ENCODE peak calls at places on chromosomes 4 and X, in six cellular contexts. X is sigmoid colon, N is heart left ventricle, Y is IMR-90, B is GM12878, V is right lobe of liver. Q is an unnamed sample. For H3K4me1, the result is how much of the 10 kb centered on the place peaks cover.

GRCh38 chrX:71224098-71224708 is 1.2 kb downstream of the GJB1 start:
- DNase-seq in X (no peak), N (no peak), Y (no peak), B (no peak), V (no peak), Q (no peak)

GRCh38 chrX:87900320-87900908 is 382.8 kb downstream of the KLHL4 start:
- DNase-seq in X (no peak), N (no peak), Y (no peak), B (peak), V (no peak), Q (no peak)

GRCh38 chrX:104913348-104913747 is 307.1 kb downstream of the TEX13A start:
- DNase-seq in X (no peak), N (no peak), Y (no peak), B (no peak), V (no peak), Q (no peak)

GRCh38 chr4:116501954-116502353 is 583.4 kb downstream of the TRAM1L1 start:
- DNase-seq in X (no peak), N (no peak), Y (no peak), B (no peak), V (no peak), Q (no peak)

GRCh38 chrX:19673334-19674040 is 158.2 kb upstream of the MAP3K15 start:
- DNase-seq in X (peak), N (peak), Y (peak), B (no peak), V (no peak), Q (peak)

GRCh38 chr4:2048831-2049230 is 10.3 kb upstream of the NAT8L start:
- DNase-seq in X (no peak), N (no peak), Y (no peak), B (no peak), V (peak), Q (peak)

GRCh38 chr4:13665711-13666660 is 38.5 kb upstream of the BOD1L1 start:
- DNase-seq in X (no peak), N (no peak), Y (peak), B (no peak), V (no peak), Q (no peak)

GRCh38 chrX:68721991-68722860 is 74.8 kb downstream of the STARD8 start:
- DNase-seq in X (peak), N (no peak), Y (no peak), B (no peak), V (no peak), Q (no peak)

GRCh38 chrX:45602151-45602550 is 401.5 kb upstream of the DIPK2B start:
- DNase-seq in X (no peak), N (no peak), Y (peak), B (no peak), V (no peak), Q (no peak)

GRCh38 chr4:55336138-55337034 is 9.7 kb upstream of the SRD5A3 start:
- DNase-seq in X (no peak), N (no peak), Y (no peak), B (no peak), V (no peak), Q (no peak)

GRCh38 chr4:16484711-16485110 is 258.4 kb upstream of the TAPT1 start:
- DNase-seq in X (no peak), N (no peak), Y (no peak), B (no peak), V (no peak), Q (no peak)

GRCh38 chrX:21885568-21885967 is 29.8 kb downstream of the YY2 start:
- DNase-seq in X (no peak), N (no peak), Y (peak), B (no peak), V (no peak), Q (no peak)

GRCh38 chr4:169244210-169244609 is 26.5 kb downstream of the SH3RF1 start:
- DNase-seq in X (no peak), N (no peak), Y (no peak), B (no peak), V (no peak), Q (no peak)

GRCh38 chr4:157072002-157072401 is 3.9 kb upstream of the GLRB start:
- DNase-seq in X (no peak), N (no peak), Y (peak), B (no peak), V (no peak), Q (no peak)

GRCh38 chr4:185534850-185535761 is at the start of gene PDLIM3:
- DNase-seq in X (peak), N (peak), Y (peak), B (no peak), V (peak), Q (peak)

GRCh38 chr4:80831383-80832361 is 198.8 kb upstream of the BMP3 start:
- DNase-seq in X (no peak), N (no peak), Y (peak), B (no peak), V (no peak), Q (no peak)

GRCh38 chr4:3835527-3836040 is 69.4 kb downstream of the ADRA2C start:
- DNase-seq in X (no peak), N (no peak), Y (no peak), B (no peak), V (no peak), Q (peak)

GRCh38 chrX:37060999-37061398 is 52.8 kb downstream of the FAM47C start:
- DNase-seq in X (no peak), N (no peak), Y (peak), B (no peak), V (no peak), Q (no peak)

GRCh38 chr4:168694669-168695068 is 197.8 kb downstream of the PALLD start:
- DNase-seq in X (no peak), N (no peak), Y (peak), B (no peak), V (no peak), Q (no peak)

GRCh38 chrX:107675823-107676555 is 47.7 kb downstream of the PRPS1 start:
- DNase-seq in X (peak), N (no peak), Y (peak), B (no peak), V (no peak), Q (peak)

GRCh38 chrX:48493890-48494364 is 14.9 kb upstream of the PORCN start:
- DNase-seq in X (no peak), N (no peak), Y (peak), B (no peak), V (peak), Q (peak)

GRCh38 chr4:122857160-122857559 is 30.5 kb downstream of the FGF2 start:
- DNase-seq in X (no peak), N (no peak), Y (no peak), B (no peak), V (no peak), Q (no peak)

GRCh38 chr4:111695677-111696076 is 449.6 kb upstream of the FAM241A start:
- DNase-seq in X (no peak), N (no peak), Y (no peak), B (no peak), V (no peak), Q (no peak)

GRCh38 chr4:184348311-184349233 is 125.8 kb downstream of the IRF2 start:
- DNase-seq in X (no peak), N (peak), Y (peak), B (peak), V (peak), Q (peak)

GRCh38 chrX:63408050-63408449 is 56.9 kb upstream of the SPIN4 start:
- DNase-seq in X (no peak), N (no peak), Y (no peak), B (no peak), V (no peak), Q (no peak)
- H3K4me3 ChIP-seq in X (no peak), N (no peak), Y (no peak), B (no peak), V (no peak), Q (no peak)

GRCh38 chrX:14919421-14919820 is 46.2 kb downstream of the MOSPD2 start:
- DNase-seq in X (no peak), N (no peak), Y (no peak), B (no peak), V (no peak), Q (no peak)

GRCh38 chrX:14923761-14924160 is 50.5 kb downstream of the MOSPD2 start:
- DNase-seq in X (no peak), N (no peak), Y (no peak), B (no peak), V (no peak), Q (no peak)

GRCh38 chrX:14926471-14926870 is 53.2 kb downstream of the MOSPD2 start:
- DNase-seq in X (no peak), N (no peak), Y (no peak), B (no peak), V (no peak), Q (no peak)

GRCh38 chrX:14920196-14920595 is 47.0 kb downstream of the MOSPD2 start:
- DNase-seq in X (no peak), N (no peak), Y (peak), B (no peak), V (no peak), Q (no peak)

DNA sequence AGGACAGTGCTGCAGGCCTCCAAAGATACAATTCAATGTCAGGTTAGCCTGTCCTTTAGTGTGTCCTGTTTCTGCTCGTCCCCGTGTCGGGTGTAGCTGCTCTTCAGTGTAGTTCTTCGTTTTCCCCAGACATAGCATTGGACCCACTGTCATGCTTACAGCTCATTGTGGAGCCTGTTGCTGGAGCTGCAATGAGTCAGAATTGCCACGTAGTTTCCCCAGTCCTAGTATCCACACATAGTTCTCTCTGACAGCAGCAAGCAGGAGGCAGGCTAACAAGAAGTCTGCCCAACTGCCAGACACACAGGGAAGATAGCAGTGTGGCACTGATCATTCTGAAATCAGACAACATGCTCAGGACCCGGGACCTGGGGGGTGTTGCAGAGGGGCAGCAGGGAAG is 49.2 kb downstream of the MOSPD2 start:
- DNase-seq in X (no peak), N (no peak), Y (peak), B (no peak), V (no peak), Q (no peak)
- H3K4me1 ChIP-seq in X (under half), N (under half), Y (under half), B (under half), V (under half), Q (under half)

GRCh38 chr4:106314960-106315359 is 1.0 kb downstream of the TBCK start:
- DNase-seq in X (no peak), N (no peak), Y (no peak), B (no peak), V (no peak), Q (no peak)

GRCh38 chr4:106315476-106315967 is 487 bp downstream of the TBCK start:
- DNase-seq in X (no peak), N (no peak), Y (peak), B (no peak), V (no peak), Q (peak)

GRCh38 chr4:106316773-106317409 is 541 bp downstream of the AIMP1 start:
- DNase-seq in X (no peak), N (no peak), Y (no peak), B (no peak), V (no peak), Q (no peak)

GRCh38 chr4:106317815-106318214 is 1.5 kb downstream of the AIMP1 start:
- DNase-seq in X (no peak), N (no peak), Y (no peak), B (no peak), V (no peak), Q (no peak)

GRCh38 chr4:106315968-106316772 is at the start of the genes AIMP1 and TBCK:
- DNase-seq in X (peak), N (peak), Y (peak), B (peak), V (peak), Q (peak)
- TF ChIP-seq POLR2A in X (peak), N (peak), Y (peak), B (peak), V (peak), Q (peak)

GRCh38 chrX:40474205-40474626 is 106.6 kb upstream of the ATP6AP2 start:
- DNase-seq in X (peak), N (peak), Y (peak), B (no peak), V (no peak), Q (no peak)
- H3K4me3 ChIP-seq in X (no peak), N (no peak), Y (no peak), B (no peak), V (no peak), Q (no peak)

DNA sequence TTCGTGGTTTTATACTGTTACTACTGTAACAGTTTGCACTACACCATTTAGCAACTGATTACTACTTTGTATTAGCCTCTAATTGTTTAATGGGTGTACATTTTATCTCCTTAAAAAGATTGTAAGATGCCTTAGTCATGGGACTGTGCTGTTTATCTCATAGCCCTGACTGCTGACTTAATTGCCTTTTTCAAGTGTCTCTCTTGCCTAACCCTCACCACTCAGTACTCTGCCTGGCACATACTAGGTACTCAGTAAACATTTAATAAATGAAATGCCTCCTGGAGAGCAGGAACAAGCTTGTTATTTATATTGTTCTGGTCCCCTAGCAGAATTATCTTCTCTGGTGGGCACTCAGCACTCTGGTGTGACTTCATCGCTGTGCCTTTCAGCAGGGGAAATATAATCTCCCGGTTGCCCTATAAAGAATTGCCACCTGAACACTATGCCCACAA is 1.7 kb upstream of the STIM2 start:
- DNase-seq in X (no peak), N (no peak), Y (peak), B (no peak), V (no peak), Q (no peak)
- H3K4me1 ChIP-seq in X (under half), N (under half), Y (under half), B (under half), V (under half), Q (under half)

DNA sequence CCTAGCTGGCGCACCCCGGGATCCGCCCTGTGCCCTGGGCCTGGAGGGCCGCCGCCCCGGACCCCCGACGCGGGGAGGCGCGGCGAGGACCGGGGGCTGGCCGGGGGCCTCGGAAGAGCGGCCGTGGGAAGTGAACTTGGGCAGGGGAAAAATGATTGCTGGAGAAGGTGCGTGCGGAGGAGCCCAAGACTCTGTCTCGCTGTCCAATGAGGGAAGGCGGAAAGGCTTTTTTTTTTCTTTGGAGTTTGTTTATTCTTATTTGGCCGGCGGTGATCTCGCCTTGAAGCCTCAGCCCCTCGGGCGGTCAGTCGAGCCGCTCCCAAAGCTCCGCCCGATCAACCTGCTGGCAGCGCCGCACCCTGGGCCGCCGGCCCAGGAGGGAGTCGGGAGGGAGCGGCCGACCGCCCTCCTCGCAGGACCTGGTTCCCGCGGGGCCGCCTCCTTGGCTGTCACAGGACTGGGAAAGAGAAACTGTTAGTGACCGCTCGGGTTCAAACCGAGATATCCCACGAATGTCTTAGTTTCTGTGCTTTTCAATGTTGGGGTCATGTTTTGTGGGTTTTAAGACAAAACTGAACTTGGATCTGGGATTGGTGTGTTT is 2.5 kb downstream of the CPEB2 start:
- DNase-seq in X (peak), N (peak), Y (peak), B (no peak), V (peak), Q (peak)
- TF ChIP-seq POLR2A in X (peak), N (peak), Y (peak), B (peak), V (peak), Q (peak)

Q was measured in adrenal gland.